ENCODE peak calls at places on chromosomes 11 and 22, in six cellular contexts. One of them, this sample, is unnamed. For H3K4me1, the result is how much of the 10 kb centered on the place peaks cover.

GRCh38 chr11:123653997-123654565 is 343 bp downstream of the SCN3B start:
- DNase-seq in stomach: peak
- DNase-seq in thyroid gland: peak
- DNase-seq in Peyer's patch: peak
- DNase-seq in transverse colon: peak
- DNase-seq in IMR-90: peak
- DNase-seq in this sample: peak

GRCh38 chr11:79119491-79120284 is 321.1 kb downstream of the TENM4 start:
- DNase-seq in stomach: no peak
- DNase-seq in transverse colon: no peak
- DNase-seq in IMR-90: no peak
- DNase-seq in Peyer's patch: no peak
- DNase-seq in thyroid gland: no peak
- DNase-seq in this sample: peak

GRCh38 chr11:73376803-73377629 is 817 bp downstream of the RELT start:
- DNase-seq in Peyer's patch: peak
- DNase-seq in transverse colon: peak
- DNase-seq in thyroid gland: peak
- DNase-seq in IMR-90: peak
- DNase-seq in stomach: peak
- DNase-seq in this sample: peak

GRCh38 chr22:43118953-43119458 is 8.5 kb downstream of the BIK start:
- DNase-seq in Peyer's patch: peak
- DNase-seq in thyroid gland: no peak
- DNase-seq in transverse colon: peak
- DNase-seq in IMR-90: no peak
- DNase-seq in stomach: no peak
- DNase-seq in this sample: no peak

GRCh38 chr11:119461250-119461963 is 38.4 kb upstream of the THY1 start:
- DNase-seq in Peyer's patch: no peak
- DNase-seq in IMR-90: peak
- DNase-seq in transverse colon: no peak
- DNase-seq in thyroid gland: no peak
- DNase-seq in stomach: no peak
- DNase-seq in this sample: no peak

GRCh38 chr11:129955282-129955681 is 47.4 kb downstream of the PRDM10 start:
- DNase-seq in thyroid gland: no peak
- DNase-seq in stomach: no peak
- DNase-seq in transverse colon: no peak
- DNase-seq in Peyer's patch: no peak
- DNase-seq in IMR-90: no peak
- DNase-seq in this sample: no peak

GRCh38 chr11:19218801-19219460 is 17.1 kb upstream of the CSRP3 start:
- DNase-seq in IMR-90: no peak
- DNase-seq in transverse colon: no peak
- DNase-seq in thyroid gland: no peak
- DNase-seq in Peyer's patch: no peak
- DNase-seq in stomach: no peak
- DNase-seq in this sample: no peak

GRCh38 chr11:45896392-45897068 is 10.5 kb downstream of the FREY1 start:
- DNase-seq in Peyer's patch: no peak
- DNase-seq in thyroid gland: peak
- DNase-seq in stomach: no peak
- DNase-seq in IMR-90: no peak
- DNase-seq in transverse colon: no peak
- DNase-seq in this sample: no peak

GRCh38 chr22:50544078-50544745 is 1.5 kb upstream of the KLHDC7B start:
- DNase-seq in stomach: peak
- DNase-seq in transverse colon: peak
- DNase-seq in thyroid gland: peak
- DNase-seq in Peyer's patch: peak
- DNase-seq in IMR-90: peak
- DNase-seq in this sample: peak

GRCh38 chr11:117217141-117217609 is 14.7 kb downstream of the PCSK7 start:
- DNase-seq in stomach: no peak
- DNase-seq in transverse colon: no peak
- DNase-seq in thyroid gland: no peak
- DNase-seq in Peyer's patch: no peak
- DNase-seq in IMR-90: peak
- DNase-seq in this sample: no peak

GRCh38 chr11:75200051-75200450 is 40.5 kb upstream of the TPBGL start:
- DNase-seq in transverse colon: no peak
- DNase-seq in IMR-90: no peak
- DNase-seq in stomach: no peak
- DNase-seq in thyroid gland: peak
- DNase-seq in Peyer's patch: no peak
- DNase-seq in this sample: peak

GRCh38 chr11:45685976-45686375 is 20.6 kb upstream of the CHST1 start:
- DNase-seq in thyroid gland: no peak
- DNase-seq in transverse colon: no peak
- DNase-seq in stomach: no peak
- DNase-seq in Peyer's patch: no peak
- DNase-seq in IMR-90: no peak
- DNase-seq in this sample: no peak

GRCh38 chr22:45478108-45478771 is 24.4 kb upstream of the FBLN1 start:
- DNase-seq in stomach: no peak
- DNase-seq in transverse colon: no peak
- DNase-seq in IMR-90: peak
- DNase-seq in Peyer's patch: no peak
- DNase-seq in thyroid gland: no peak
- DNase-seq in this sample: peak

GRCh38 chr11:19525276-19525675 is 187.4 kb upstream of the NAV2 start:
- DNase-seq in Peyer's patch: no peak
- DNase-seq in IMR-90: no peak
- DNase-seq in transverse colon: no peak
- DNase-seq in stomach: no peak
- DNase-seq in thyroid gland: peak
- DNase-seq in this sample: no peak

GRCh38 chr11:11157201-11157600 is 195.8 kb downstream of the CSNK2A3 start:
- DNase-seq in IMR-90: peak
- DNase-seq in Peyer's patch: no peak
- DNase-seq in thyroid gland: peak
- DNase-seq in stomach: no peak
- DNase-seq in transverse colon: no peak
- DNase-seq in this sample: peak

GRCh38 chr11:11731311-11732083 is 109.7 kb upstream of the GALNT18 start:
- DNase-seq in transverse colon: no peak
- DNase-seq in IMR-90: peak
- DNase-seq in stomach: no peak
- DNase-seq in thyroid gland: peak
- DNase-seq in Peyer's patch: no peak
- DNase-seq in this sample: peak

GRCh38 chr11:117146521-117146920 is 2.4 kb downstream of the PAFAH1B2 start:
- DNase-seq in stomach: no peak
- DNase-seq in IMR-90: peak
- DNase-seq in Peyer's patch: no peak
- DNase-seq in transverse colon: no peak
- DNase-seq in thyroid gland: no peak
- DNase-seq in this sample: no peak

GRCh38 chr11:108436594-108436993 is 30.7 kb downstream of the C11orf65 start:
- DNase-seq in thyroid gland: no peak
- DNase-seq in Peyer's patch: no peak
- DNase-seq in transverse colon: no peak
- DNase-seq in stomach: no peak
- DNase-seq in IMR-90: no peak
- DNase-seq in this sample: no peak

GRCh38 chr11:45347343-45347742 is 61.2 kb upstream of the SYT13 start:
- DNase-seq in Peyer's patch: no peak
- DNase-seq in IMR-90: no peak
- DNase-seq in stomach: no peak
- DNase-seq in thyroid gland: no peak
- DNase-seq in transverse colon: no peak
- DNase-seq in this sample: no peak

GRCh38 chr11:27820249-27820648 is 120.0 kb upstream of the BDNF start:
- DNase-seq in IMR-90: peak
- DNase-seq in transverse colon: no peak
- DNase-seq in thyroid gland: no peak
- DNase-seq in Peyer's patch: no peak
- DNase-seq in stomach: no peak
- DNase-seq in this sample: no peak

DNA sequence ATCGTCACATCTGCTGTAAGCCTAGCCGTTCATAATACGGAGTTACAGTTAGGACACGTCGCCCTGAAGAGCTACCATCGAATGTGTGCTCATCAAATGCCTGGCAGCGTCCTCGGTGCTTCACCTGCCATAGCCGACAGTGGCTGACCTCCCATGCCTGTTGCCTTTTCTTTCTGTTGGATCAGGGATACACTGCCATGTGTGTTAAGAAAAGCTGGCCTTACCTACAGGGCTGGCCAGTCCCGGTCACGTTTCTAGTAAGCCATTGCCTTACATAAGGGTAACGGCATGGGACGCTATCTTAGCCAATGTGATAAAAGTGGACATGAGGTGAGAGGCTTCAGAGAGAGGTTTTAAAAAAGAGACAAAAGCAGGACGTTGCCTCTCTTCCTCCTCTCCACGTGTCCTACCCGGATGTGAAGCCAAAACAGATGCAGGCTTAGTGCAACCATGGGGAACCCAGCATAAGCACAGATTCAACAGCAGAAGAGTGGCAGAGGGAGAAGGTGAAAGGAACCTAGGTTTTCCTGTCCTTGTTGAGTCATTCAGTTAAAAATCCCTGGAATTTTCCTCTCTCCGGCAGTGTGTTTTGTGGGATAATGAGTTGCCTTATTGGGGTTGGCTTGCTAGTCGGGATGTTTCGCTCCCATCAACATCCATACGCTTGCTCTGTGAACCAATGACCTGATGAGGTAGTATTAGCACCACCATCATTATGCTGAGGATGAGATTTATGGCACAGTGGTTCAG is 67.3 kb upstream of the B3GAT1 start:
- DNase-seq in thyroid gland: no peak
- DNase-seq in Peyer's patch: no peak
- DNase-seq in stomach: no peak
- DNase-seq in transverse colon: no peak
- DNase-seq in IMR-90: no peak
- DNase-seq in this sample: no peak
- H3K4me3 ChIP-seq in thyroid gland: no peak
- H3K4me3 ChIP-seq in Peyer's patch: no peak
- H3K4me3 ChIP-seq in stomach: no peak
- H3K4me3 ChIP-seq in transverse colon: no peak
- H3K4me3 ChIP-seq in IMR-90: no peak
- H3K4me3 ChIP-seq in this sample: no peak

DNA sequence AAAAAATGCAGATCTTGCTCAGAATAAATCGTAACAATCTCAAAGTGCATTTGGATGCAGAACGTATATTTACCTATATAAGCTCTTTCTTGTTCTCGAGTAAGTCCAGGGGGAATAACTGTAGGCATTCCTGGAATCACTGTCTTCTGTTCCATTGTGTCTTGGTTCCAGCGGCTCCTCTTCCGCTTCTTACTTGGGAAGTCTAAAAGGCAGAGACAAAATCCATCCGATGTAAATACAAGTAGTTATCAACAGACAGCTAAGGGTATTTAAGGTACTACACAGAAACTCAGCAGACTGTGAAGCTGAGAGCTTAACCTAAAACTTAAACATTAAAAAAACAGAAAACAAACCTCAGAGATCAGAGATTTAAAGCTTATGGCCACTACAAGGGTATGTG is 1.9 kb downstream of the SF1 start:
- DNase-seq in stomach: no peak
- DNase-seq in transverse colon: no peak
- DNase-seq in IMR-90: no peak
- DNase-seq in thyroid gland: no peak
- DNase-seq in Peyer's patch: no peak
- DNase-seq in this sample: no peak
- H3K4me1 ChIP-seq in stomach: half or more
- H3K4me1 ChIP-seq in transverse colon: under half
- H3K4me1 ChIP-seq in IMR-90: under half
- H3K4me1 ChIP-seq in thyroid gland: under half
- H3K4me1 ChIP-seq in Peyer's patch: under half
- H3K4me1 ChIP-seq in this sample: under half

DNA sequence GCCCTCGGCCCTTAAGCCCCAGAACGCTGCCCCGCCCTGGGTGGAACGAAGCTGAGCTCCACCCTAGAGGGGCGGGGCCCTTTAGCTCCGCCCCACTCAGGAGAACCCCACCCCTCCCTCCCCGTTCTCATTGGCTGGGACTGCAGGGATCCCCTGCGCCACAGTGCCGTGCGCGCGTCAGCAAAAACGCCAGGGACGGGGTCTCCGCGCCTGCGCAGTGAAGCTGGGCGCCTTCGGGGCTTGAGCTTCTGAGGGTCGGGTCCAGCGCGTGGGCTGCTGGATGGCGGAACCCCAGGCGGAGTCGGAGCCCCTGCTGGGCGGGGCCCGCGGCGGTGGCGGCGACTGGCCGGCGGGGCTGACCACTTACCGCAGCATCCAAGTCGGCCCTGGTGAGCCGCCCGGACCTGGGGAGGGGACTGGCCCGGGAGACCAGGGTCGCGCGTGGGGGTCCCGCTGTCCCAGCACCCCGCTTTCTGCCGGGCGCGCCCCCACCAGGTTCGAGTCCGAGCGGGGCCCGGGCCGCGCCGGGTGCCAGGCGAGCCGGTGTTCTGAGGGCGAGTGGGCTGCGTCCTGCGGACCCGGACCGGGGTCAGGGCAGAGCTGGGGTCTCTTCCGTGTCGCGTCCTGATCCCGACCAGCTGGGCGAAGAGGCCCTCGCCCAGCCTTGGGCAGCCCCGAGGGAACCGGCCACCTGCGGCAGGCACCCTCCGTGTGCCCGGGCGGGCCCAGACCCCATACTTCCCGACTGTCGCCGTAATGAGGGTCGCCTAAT is at the start of gene TPCN2:
- DNase-seq in thyroid gland: peak
- DNase-seq in stomach: peak
- DNase-seq in IMR-90: peak
- DNase-seq in Peyer's patch: peak
- DNase-seq in transverse colon: peak
- DNase-seq in this sample: peak
- TF ChIP-seq POLR2A in thyroid gland: no peak
- TF ChIP-seq POLR2A in stomach: no peak
- TF ChIP-seq POLR2A in IMR-90: peak
- TF ChIP-seq POLR2A in Peyer's patch: peak
- TF ChIP-seq POLR2A in transverse colon: peak
- TF ChIP-seq POLR2A in this sample: peak

GRCh38 chr22:31341386-31342088 is 4.6 kb downstream of the PATZ1 start:
- DNase-seq in thyroid gland: peak
- DNase-seq in Peyer's patch: no peak
- DNase-seq in IMR-90: no peak
- DNase-seq in transverse colon: no peak
- DNase-seq in stomach: no peak
- DNase-seq in this sample: no peak

GRCh38 chr22:31344369-31345330 is 1.5 kb downstream of the PATZ1 start:
- DNase-seq in IMR-90: peak
- DNase-seq in Peyer's patch: peak
- DNase-seq in thyroid gland: peak
- DNase-seq in stomach: peak
- DNase-seq in transverse colon: peak
- DNase-seq in this sample: peak

GRCh38 chr22:31343235-31344191 is 2.6 kb downstream of the PATZ1 start:
- DNase-seq in Peyer's patch: peak
- DNase-seq in transverse colon: peak
- DNase-seq in stomach: peak
- DNase-seq in IMR-90: peak
- DNase-seq in thyroid gland: peak
- DNase-seq in this sample: peak

GRCh38 chr22:31340765-31341247 is 5.3 kb downstream of the PATZ1 start:
- DNase-seq in transverse colon: no peak
- DNase-seq in IMR-90: no peak
- DNase-seq in thyroid gland: no peak
- DNase-seq in stomach: no peak
- DNase-seq in Peyer's patch: no peak
- DNase-seq in this sample: no peak

GRCh38 chr22:31342389-31343125 is 3.6 kb downstream of the PATZ1 start:
- DNase-seq in IMR-90: no peak
- DNase-seq in stomach: no peak
- DNase-seq in transverse colon: no peak
- DNase-seq in thyroid gland: peak
- DNase-seq in Peyer's patch: no peak
- DNase-seq in this sample: no peak
- H3K4me3 ChIP-seq in IMR-90: no peak
- H3K4me3 ChIP-seq in stomach: peak
- H3K4me3 ChIP-seq in transverse colon: no peak
- H3K4me3 ChIP-seq in thyroid gland: peak
- H3K4me3 ChIP-seq in Peyer's patch: no peak
- H3K4me3 ChIP-seq in this sample: no peak

This sample was measured in testis.